ENCODE peak calls at places on chromosomes 16 and 17, in four cellular contexts. I, A, S and O are unnamed samples.
A peak's percentile ranks its signal among the peaks of the same experiment; 100 is the strongest.

GRCh38 chr17:27616414-27616813 is 14.6 kb upstream of the LGALS9 start:
- DNase-seq in I (no peak), S (no peak), A (no peak), O (no peak)

GRCh38 chr17:67514998-67515397 is 137.9 kb downstream of the PITPNC1 start:
- DNase-seq in S (no peak), I (no peak), A (no peak), O (no peak)

GRCh38 chr16:55542459-55543082 is 23.9 kb upstream of the CAPNS2 start:
- DNase-seq in A (no peak), I (no peak), S (no peak), O (peak; percentile 72)

GRCh38 chr17:17514361-17514992 is 18.3 kb upstream of the RASD1 start:
- DNase-seq in I (no peak), S (no peak), A (no peak), O (no peak)

GRCh38 chr17:77528516-77529327 is 388.0 kb downstream of the SEC14L1 start:
- DNase-seq in S (no peak), I (no peak), A (no peak), O (no peak)

GRCh38 chr17:69375229-69375628 is 39.3 kb upstream of the MAP2K6 start:
- DNase-seq in S (no peak), A (no peak), I (no peak), O (no peak)

GRCh38 chr17:74807925-74808324 is 31.8 kb upstream of the NAT9 start:
- DNase-seq in A (no peak), I (no peak), S (no peak), O (peak; percentile 4)

GRCh38 chr17:17896746-17897145 is 60.0 kb upstream of the SREBF1 start:
- DNase-seq in I (no peak), S (no peak), A (no peak), O (no peak)

GRCh38 chr16:23362460-23363317 is 60.6 kb downstream of the SCNN1B start:
- DNase-seq in A (peak; percentile 84), S (no peak), I (no peak), O (no peak)

GRCh38 chr17:50884354-50885311 is 18.5 kb upstream of the TOB1 start:
- DNase-seq in S (no peak), A (peak; percentile 60), I (no peak), O (no peak)

GRCh38 chr17:47884427-47884740 is 11.7 kb upstream of the SP2 start:
- DNase-seq in A (no peak), S (no peak), I (no peak), O (no peak)

GRCh38 chr17:74205274-74205673 is 1.8 kb downstream of the RPL38 start:
- DNase-seq in A (no peak), S (no peak), I (no peak), O (no peak)